ENCODE peak calls at places on chromosomes 11 and 22, in nine cellular contexts. B is foreskin fibroblast, R is GM13976, U is heart left ventricle, H is body of pancreas, Z is A549, Q is neural crest cell, S is AG09309, G is Calu3. C is an unnamed sample.

GRCh38 chr11:96037267-96037990 is 113.5 kb upstream of the MTMR2 start:
- DNase-seq in B (no peak), R (no peak), U (no peak), H (no peak), Z (no peak), Q (no peak), S (no peak), G (peak; percentile 32), C (no peak)

GRCh38 chr22:29156507-29156906 is 49.2 kb upstream of the EMID1 start:
- DNase-seq in B (peak; percentile 18), R (no peak), U (no peak), H (no peak), Z (no peak), Q (no peak), S (no peak), G (no peak), C (peak; percentile 51)

GRCh38 chr22:31952094-31952401 is 7.7 kb downstream of the YWHAH start:
- DNase-seq in B (no peak), R (no peak), U (no peak), H (no peak), Z (no peak), Q (no peak), S (no peak), G (no peak), C (no peak)

GRCh38 chr11:120682866-120683265 is 171.3 kb downstream of the GRIK4 start:
- DNase-seq in B (peak; percentile 29), R (no peak), U (no peak), H (no peak), Z (no peak), Q (no peak), S (peak; percentile 50), G (no peak), C (no peak)

GRCh38 chr11:111602865-111603632 is 800 bp downstream of the SIK2 start:
- DNase-seq in B (no peak), R (peak; percentile 48), U (peak; percentile 47), H (no peak), Z (no peak), Q (peak; percentile 40), S (no peak), G (peak; percentile 33), C (no peak)

GRCh38 chr22:40607506-40607905 is 29.0 kb downstream of the MRTFA start:
- DNase-seq in B (no peak), R (no peak), U (no peak), H (no peak), Z (no peak), Q (no peak), S (no peak), G (no peak), C (no peak)

GRCh38 chr11:130383363-130384168 is 44.8 kb downstream of the ADAMTS8 start:
- DNase-seq in B (peak; percentile 35), R (no peak), U (no peak), H (no peak), Z (no peak), Q (no peak), S (peak; percentile 71), G (peak; percentile 14), C (no peak)

GRCh38 chr11:59923813-59924212 is 14.4 kb upstream of the OOSP1 start:
- DNase-seq in B (no peak), R (no peak), U (no peak), H (no peak), Z (no peak), Q (no peak), S (no peak), G (no peak), C (no peak)

GRCh38 chr11:6771926-6772898 is at the start of gene OR2AG2:
- DNase-seq in B (no peak), R (peak; percentile 48), U (no peak), H (no peak), Z (no peak), Q (no peak), S (no peak), G (no peak), C (no peak)

GRCh38 chr11:87180743-87181142 is 143.0 kb downstream of the TMEM135 start:
- DNase-seq in B (peak; percentile 16), R (no peak), U (no peak), H (no peak), Z (no peak), Q (no peak), S (peak; percentile 14), G (no peak), C (no peak)

GRCh38 chr11:70887428-70887827 is 364.9 kb downstream of the SHANK2 start:
- DNase-seq in B (no peak), R (no peak), U (no peak), H (no peak), Z (no peak), Q (no peak), S (no peak), G (no peak), C (no peak)

GRCh38 chr22:27637604-27638003 is 164.0 kb downstream of the MN1 start:
- DNase-seq in B (peak; percentile 57), R (no peak), U (no peak), H (no peak), Z (no peak), Q (no peak), S (no peak), G (no peak), C (no peak)

GRCh38 chr11:132158091-132158490 is 787.7 kb downstream of the NTM start:
- DNase-seq in B (peak; percentile 14), R (no peak), U (no peak), H (no peak), Z (no peak), Q (no peak), S (no peak), G (no peak), C (no peak)

GRCh38 chr22:47043835-47044721 is 281.6 kb downstream of the TBC1D22A start:
- DNase-seq in B (peak; percentile 47), R (no peak), U (no peak), H (peak; percentile 64), Z (no peak), Q (no peak), S (no peak), G (no peak), C (peak; percentile 66)

GRCh38 chr11:27075192-27075591 is 34.6 kb downstream of the BBOX1 start:
- DNase-seq in B (peak; percentile 25), R (no peak), U (no peak), H (no peak), Z (no peak), Q (no peak), S (peak; percentile 25), G (no peak), C (no peak)

GRCh38 chr11:8381343-8381742 is 117.7 kb upstream of the LMO1 start:
- DNase-seq in B (no peak), R (no peak), U (no peak), H (no peak), Z (no peak), Q (no peak), S (no peak), G (no peak), C (peak; percentile 23)

GRCh38 chr11:92253945-92254344 is 29.3 kb downstream of the FAT3 start:
- DNase-seq in B (no peak), R (no peak), U (no peak), H (no peak), Z (no peak), Q (no peak), S (no peak), G (no peak), C (no peak)

GRCh38 chr22:46490538-46490937 is 46.9 kb downstream of the CELSR1 start:
- DNase-seq in B (no peak), R (no peak), U (no peak), H (no peak), Z (no peak), Q (no peak), S (no peak), G (no peak), C (no peak)

GRCh38 chr11:64514596-64514995 is 76.4 kb upstream of the SLC22A12 start:
- DNase-seq in B (no peak), R (no peak), U (no peak), H (no peak), Z (no peak), Q (no peak), S (no peak), G (no peak), C (no peak)

GRCh38 chr11:64520013-64520412 is 71.0 kb upstream of the SLC22A12 start:
- DNase-seq in B (no peak), R (no peak), U (no peak), H (no peak), Z (no peak), Q (no peak), S (no peak), G (no peak), C (peak; percentile 5)

GRCh38 chr11:64518928-64519327 is 72.1 kb upstream of the SLC22A12 start:
- DNase-seq in B (no peak), R (no peak), U (no peak), H (no peak), Z (no peak), Q (no peak), S (no peak), G (no peak), C (no peak)

GRCh38 chr11:64519541-64519940 is 71.5 kb upstream of the SLC22A12 start:
- DNase-seq in B (no peak), R (no peak), U (no peak), H (no peak), Z (no peak), Q (no peak), S (no peak), G (no peak), C (peak; percentile 56)

GRCh38 chr11:64516226-64516625 is 74.8 kb upstream of the SLC22A12 start:
- DNase-seq in B (no peak), R (no peak), U (no peak), H (no peak), Z (no peak), Q (no peak), S (no peak), G (no peak), C (no peak)
- TF ChIP-seq CTCF in B (no peak), R (no peak), U (no peak), H (no peak), Z (no peak), Q (peak; percentile 40), S (no peak), G (no peak), C (peak; percentile 15)

GRCh38 chr11:102935514-102935913 is 20.0 kb downstream of the MMP13 start:
- DNase-seq in B (no peak), R (no peak), U (no peak), H (no peak), Z (no peak), Q (no peak), S (no peak), G (no peak), C (no peak)
- TF ChIP-seq CTCF in B (no peak), R (no peak), U (no peak), H (no peak), Z (no peak), Q (no peak), S (peak; percentile 14), G (peak; percentile 18), C (no peak)

DNA sequence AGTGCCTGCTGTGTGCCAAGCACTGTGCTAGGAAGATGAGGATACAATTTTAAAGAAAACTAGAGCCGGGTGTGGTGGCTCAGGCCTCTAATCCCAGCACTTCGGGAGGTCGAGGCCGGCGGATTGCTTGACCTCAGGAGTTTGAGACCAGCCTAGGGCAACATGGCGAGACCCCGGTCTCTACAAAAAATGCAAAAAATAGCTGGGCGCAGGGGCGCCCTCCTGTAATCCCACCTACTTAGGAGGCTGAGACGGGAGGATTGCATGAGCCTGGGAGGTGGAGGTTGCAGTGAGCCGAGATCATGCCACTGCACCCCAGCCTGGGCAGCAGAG is 8.3 kb downstream of the TPBGL start:
- DNase-seq in B (no peak), R (no peak), U (no peak), H (no peak), Z (no peak), Q (no peak), S (no peak), G (no peak), C (no peak)
- TF ChIP-seq CTCF in B (no peak), R (no peak), U (peak; percentile 46), H (no peak), Z (no peak), Q (peak; percentile 17), S (no peak), G (no peak), C (peak; percentile 3)

GRCh38 chr11:36258730-36259360 is 30.4 kb downstream of the COMMD9 start:
- DNase-seq in B (peak; percentile 65), R (peak; percentile 49), U (peak; percentile 44), H (peak; percentile 43), Z (peak; percentile 60), Q (peak; percentile 52), S (peak; percentile 39), G (peak; percentile 76), C (peak; percentile 78)
- TF ChIP-seq CTCF in B (peak; percentile 71), R (peak; percentile 32), U (peak; percentile 59), H (peak; percentile 55), Z (peak; percentile 68), Q (peak; percentile 72), S (peak; percentile 85), G (peak; percentile 62), C (peak; percentile 61)

C was measured in upper lobe of right lung.